ENCODE peak calls at places on chromosome 22, in six cellular contexts. N is right cardiac atrium, F is DND-41, W is cardiac muscle cell, R is pancreas, V is hepatocyte. A is an unnamed sample. For H3K4me1, H3K27me3 and H3K9me3, the result is how much of the 10 kb centered on the place peaks cover.

GRCh38 chr22:30829901-30830550 is 135.4 kb downstream of the OSBP2 start:
- DNase-seq in N (no peak), F (no peak), W (no peak), R (no peak), V (no peak), A (no peak)

GRCh38 chr22:26939466-26939865 is 282.1 kb downstream of the MIAT start:
- DNase-seq in N (no peak), F (no peak), W (no peak), R (no peak), V (no peak), A (no peak)

GRCh38 chr22:45341503-45341902 is 31.8 kb downstream of the FAM118A start:
- DNase-seq in N (no peak), F (peak), W (peak), R (no peak), V (no peak), A (peak)

GRCh38 chr22:18994780-18995711 is 59.0 kb upstream of the PRODH start:
- DNase-seq in N (no peak), F (no peak), W (peak), R (no peak), V (peak), A (no peak)

GRCh38 chr22:20198527-20199319 is 47.9 kb upstream of the CCDC188 start:
- DNase-seq in N (no peak), F (no peak), W (no peak), R (no peak), V (peak), A (no peak)

GRCh38 chr22:42720263-42721044 is at the start of gene A4GALT:
- DNase-seq in N (peak), F (no peak), W (peak), R (peak), V (peak), A (no peak)

GRCh38 chr22:28282346-28282745 is 363.3 kb upstream of the PITPNB start:
- DNase-seq in N (no peak), F (no peak), W (no peak), R (no peak), V (no peak), A (no peak)

GRCh38 chr22:33341611-33342010 is 283.4 kb upstream of the SYN3 start:
- DNase-seq in N (no peak), F (no peak), W (no peak), R (no peak), V (no peak), A (no peak)

GRCh38 chr22:41382610-41383009 is 868 bp downstream of the TEF start:
- DNase-seq in N (no peak), F (no peak), W (no peak), R (no peak), V (no peak), A (no peak)

GRCh38 chr22:38257170-38257569 is 15.6 kb downstream of the TMEM184B start:
- DNase-seq in N (no peak), F (no peak), W (no peak), R (no peak), V (no peak), A (no peak)

GRCh38 chr22:23244690-23245044 is 64.4 kb downstream of the BCR start:
- DNase-seq in N (no peak), F (no peak), W (no peak), R (no peak), V (no peak), A (no peak)

GRCh38 chr22:23245799-23246136 is 65.5 kb downstream of the BCR start:
- DNase-seq in N (no peak), F (no peak), W (no peak), R (no peak), V (no peak), A (no peak)

GRCh38 chr22:23245045-23245798 is 64.9 kb downstream of the BCR start:
- DNase-seq in N (no peak), F (no peak), W (no peak), R (no peak), V (peak), A (no peak)

GRCh38 chr22:23248583-23248982 is 68.3 kb downstream of the BCR start:
- DNase-seq in N (no peak), F (no peak), W (peak), R (no peak), V (peak), A (no peak)

GRCh38 chr22:23246982-23247766 is 66.9 kb downstream of the BCR start:
- DNase-seq in N (no peak), F (no peak), W (no peak), R (no peak), V (no peak), A (no peak)
- H3K4me1 ChIP-seq in N (under half), F (under half), W (under half), R (under half), V (half or more), A (half or more)

GRCh38 chr22:39278040-39278439 is 33.3 kb upstream of the PDGFB start:
- DNase-seq in N (peak), F (no peak), W (no peak), R (no peak), V (no peak), A (no peak)

GRCh38 chr22:39275814-39276443 is 31.1 kb upstream of the PDGFB start:
- DNase-seq in N (no peak), F (no peak), W (no peak), R (peak), V (no peak), A (no peak)

GRCh38 chr22:39276461-39277134 is 31.8 kb upstream of the PDGFB start:
- DNase-seq in N (no peak), F (no peak), W (no peak), R (no peak), V (no peak), A (no peak)

GRCh38 chr22:39279170-39279850 is 34.5 kb upstream of the PDGFB start:
- DNase-seq in N (no peak), F (no peak), W (no peak), R (peak), V (no peak), A (no peak)

DNA sequence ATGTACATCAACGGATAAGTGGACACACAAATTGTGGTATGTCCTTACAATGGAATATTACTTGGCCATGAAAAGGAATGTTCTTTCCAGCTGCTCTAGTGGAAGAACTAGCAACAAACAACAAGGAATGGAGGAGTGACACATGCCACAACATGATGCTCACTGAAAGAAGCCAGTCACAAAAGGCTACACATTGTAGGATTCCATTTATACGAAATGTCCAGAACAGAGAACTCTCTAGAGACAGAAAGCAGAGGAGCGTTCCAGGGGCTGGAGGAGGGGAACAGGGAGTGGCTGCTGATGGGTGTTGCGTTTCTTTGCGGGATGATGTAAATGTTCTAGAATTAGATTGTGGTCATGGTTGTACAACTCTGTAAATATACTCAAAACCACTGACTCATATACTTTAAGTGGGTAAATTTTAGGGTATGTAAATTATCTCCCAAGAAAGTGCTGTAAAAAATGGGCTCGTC is 32.4 kb upstream of the PDGFB start:
- DNase-seq in N (no peak), F (no peak), W (no peak), R (no peak), V (no peak), A (no peak)
- H3K27me3 ChIP-seq in N (under half), F (under half), W (under half), R (under half), V (under half), A (under half)

GRCh38 chr22:49534386-49534785 is 293.3 kb downstream of the BRD1 start:
- DNase-seq in N (no peak), F (no peak), W (no peak), R (peak), V (no peak), A (no peak)
- H3K9me3 ChIP-seq in N (under half), F (under half), W (under half), R (under half), V (under half), A (under half)

GRCh38 chr22:34462795-34463194 is 542.5 kb upstream of the LARGE1 start:
- DNase-seq in N (no peak), F (no peak), W (no peak), R (no peak), V (no peak), A (no peak)
- H3K4me1 ChIP-seq in N (under half), F (under half), W (under half), R (under half), V (under half), A (under half)

GRCh38 chr22:40240671-40241070 is 62.9 kb downstream of the TNRC6B start:
- DNase-seq in N (no peak), F (no peak), W (no peak), R (no peak), V (no peak), A (peak)
- H3K27me3 ChIP-seq in N (under half), F (under half), W (under half), R (under half), V (under half), A (under half)

DNA sequence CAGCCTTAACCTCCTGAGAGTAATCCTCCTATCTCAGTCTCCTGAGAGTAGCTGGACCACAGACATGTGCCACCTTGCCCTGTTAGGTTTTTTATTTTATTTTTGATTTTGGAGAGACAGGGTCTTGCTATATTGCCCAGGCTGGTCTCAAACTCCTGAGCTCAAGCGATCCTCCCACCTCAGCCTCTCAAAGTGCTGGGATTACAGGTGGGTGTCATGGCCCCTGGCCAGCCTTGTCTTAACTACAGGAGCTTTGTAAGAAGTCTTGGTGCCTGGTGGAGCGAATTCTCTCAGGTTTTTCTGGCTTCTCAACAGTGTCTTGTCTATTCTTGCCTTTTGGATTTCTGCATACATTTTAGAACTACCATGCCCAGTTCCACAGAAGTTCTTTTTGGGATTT is 546.4 kb downstream of the TBC1D22A start:
- DNase-seq in N (no peak), F (no peak), W (no peak), R (no peak), V (no peak), A (no peak)
- H3K9me3 ChIP-seq in N (under half), F (under half), W (under half), R (under half), V (under half), A (under half)

DNA sequence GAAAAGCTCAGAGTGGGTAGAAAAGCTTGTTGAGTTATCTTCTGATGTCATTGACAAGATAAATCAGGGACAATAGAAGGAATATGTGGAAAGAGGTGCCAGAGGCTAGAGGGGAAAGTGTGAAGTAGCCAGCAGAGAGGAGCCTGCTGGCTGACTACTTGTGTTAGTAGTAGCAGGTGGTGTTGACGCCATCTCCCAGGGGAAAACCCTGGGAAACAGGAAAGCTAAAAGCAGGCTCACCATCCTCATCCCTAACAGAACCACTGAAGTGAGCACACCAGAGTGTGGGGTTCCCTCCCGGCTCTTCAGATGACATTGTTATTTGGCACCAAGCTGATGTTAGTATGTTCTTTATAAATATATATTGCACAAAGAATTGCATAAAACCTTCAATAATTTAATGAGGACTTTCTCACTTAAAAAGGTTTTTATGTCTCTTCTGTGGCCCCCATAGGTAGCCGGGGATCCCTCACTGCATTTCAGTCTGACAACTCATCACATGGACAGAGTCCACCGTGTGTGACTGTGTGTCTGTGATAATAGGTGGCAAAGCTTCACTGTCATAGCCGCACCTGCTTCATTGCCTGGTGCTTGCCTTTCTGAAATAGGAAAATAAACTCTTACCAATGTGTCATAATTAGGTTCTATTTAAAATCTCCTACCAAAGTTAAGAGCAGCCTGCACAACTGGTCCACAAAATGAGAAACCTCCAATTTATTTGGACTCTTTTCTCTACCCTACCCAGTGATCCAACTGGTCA is 63.2 kb upstream of the TOP3B start:
- DNase-seq in N (no peak), F (no peak), W (no peak), R (no peak), V (no peak), A (no peak)
- H3K4me1 ChIP-seq in N (under half), F (under half), W (under half), R (under half), V (under half), A (under half)

A was measured in CD8-positive, alpha-beta T cell.